ENCODE peak calls at places on chromosomes 12 and 14, in seven cellular contexts. I, S, F, C, H, A and B are unnamed samples.

GRCh38 chr14:92540472-92541048 is 27.0 kb downstream of the RIN3 start:
- DNase-seq in S (peak), H (peak), A (peak), C (peak), I (peak), F (peak), B (no peak)

GRCh38 chr12:46124132-46124847 is 133.9 kb upstream of the SCAF11 start:
- DNase-seq in H (peak), F (no peak), A (no peak), C (no peak), S (no peak), I (no peak), B (no peak)

GRCh38 chr14:55711171-55711811 is 131.3 kb downstream of the KTN1 start:
- DNase-seq in I (no peak), A (no peak), H (peak), S (no peak), C (no peak), F (no peak), B (no peak)

GRCh38 chr14:44369401-44370123 is 137.5 kb downstream of the FSCB start:
- DNase-seq in I (peak), H (no peak), F (no peak), C (no peak), S (no peak), A (no peak), B (peak)

GRCh38 chr12:47397664-47398281 is 308.1 kb downstream of the RPAP3 start:
- DNase-seq in C (no peak), H (peak), A (no peak), S (no peak), I (peak), F (peak), B (peak)

GRCh38 chr14:20683896-20684661 is at the start of gene RNASE4:
- DNase-seq in C (peak), I (peak), S (no peak), A (peak), H (peak), F (peak), B (peak)

GRCh38 chr14:99137913-99138571 is 134.0 kb downstream of the BCL11B start:
- DNase-seq in S (no peak), F (peak), I (no peak), C (peak), H (no peak), A (no peak), B (no peak)

GRCh38 chr12:75481013-75481705 is 604 bp downstream of the GLIPR1 start:
- DNase-seq in H (peak), F (no peak), I (no peak), A (no peak), C (no peak), S (no peak), B (no peak)

GRCh38 chr12:48977290-48978281 is 536 bp upstream of the WNT1 start:
- DNase-seq in A (peak), I (peak), H (no peak), S (no peak), F (peak), C (no peak), B (no peak)

GRCh38 chr14:64758711-64759554 is 54.7 kb downstream of the PLEKHG3 start:
- DNase-seq in H (peak), S (peak), I (peak), C (peak), F (no peak), A (no peak), B (no peak)

GRCh38 chr12:106147956-106148355 is 9.2 kb upstream of the NUAK1 start:
- DNase-seq in F (no peak), I (no peak), A (peak), H (no peak), C (peak), S (no peak), B (no peak)

GRCh38 chr12:130775953-130776856 is 60.1 kb upstream of the RIMBP2 start:
- DNase-seq in S (peak), A (peak), H (peak), I (peak), F (peak), C (no peak), B (no peak)